ENCODE peak calls at places on chromosomes 3 and 15, in eight cellular contexts. Q is A549, F is astrocyte, T is Peyer's patch, E is upper lobe of right lung, V is GM12878, C is neural progenitor cell, N is stomach. P is an unnamed sample.

GRCh38 chr15:38886315-38887163 is 321.9 kb upstream of the RASGRP1 start:
- DNase-seq in T (no peak), V (no peak), F (peak), C (no peak), N (no peak), Q (peak), E (no peak), P (no peak)

GRCh38 chr3:151425640-151426336 is 35.1 kb downstream of the IGSF10 start:
- DNase-seq in T (no peak), N (no peak), V (no peak), C (no peak), Q (no peak), E (no peak), F (peak), P (no peak)

GRCh38 chr15:39657714-39658113 is 76.8 kb downstream of the THBS1 start:
- DNase-seq in N (no peak), Q (no peak), T (no peak), E (no peak), V (no peak), F (peak), C (no peak), P (no peak)

GRCh38 chr15:68967948-68968347 is 37.6 kb downstream of the SPESP1 start:
- DNase-seq in C (no peak), F (no peak), Q (no peak), N (no peak), E (no peak), V (no peak), T (no peak), P (no peak)

GRCh38 chr3:166071-166470 is 30.5 kb upstream of the CHL1 start:
- DNase-seq in C (peak), V (no peak), F (peak), Q (no peak), N (no peak), T (no peak), E (no peak), P (no peak)

GRCh38 chr3:38581774-38582173 is 67.7 kb downstream of the SCN5A start:
- DNase-seq in E (no peak), Q (no peak), V (no peak), C (no peak), N (peak), F (no peak), T (no peak), P (peak)

GRCh38 chr3:5187920-5188418 is 462 bp downstream of the EDEM1 start:
- DNase-seq in T (peak), F (no peak), N (no peak), V (no peak), Q (peak), C (peak), E (peak), P (peak)

GRCh38 chr3:100875239-100875638 is 118.0 kb downstream of the ABI3BP start:
- DNase-seq in V (no peak), C (no peak), Q (no peak), E (no peak), T (no peak), F (peak), N (peak), P (no peak)

GRCh38 chr3:194928183-194928736 is 242.6 kb downstream of the FAM43A start:
- DNase-seq in C (no peak), E (no peak), V (no peak), Q (no peak), F (peak), N (no peak), T (no peak), P (no peak)

GRCh38 chr3:56704706-56705105 is 21.6 kb upstream of the TASOR start:
- DNase-seq in C (no peak), V (no peak), T (no peak), Q (no peak), F (no peak), N (no peak), E (no peak), P (no peak)

GRCh38 chr15:34644061-34644460 is 60.6 kb upstream of the GOLGA8B start:
- DNase-seq in T (no peak), Q (peak), C (no peak), V (no peak), F (peak), N (no peak), E (no peak), P (no peak)

GRCh38 chr3:125257563-125257962 is 45.0 kb upstream of the SLC12A8 start:
- DNase-seq in V (no peak), F (no peak), N (no peak), Q (no peak), E (no peak), C (no peak), T (no peak), P (no peak)

DNA sequence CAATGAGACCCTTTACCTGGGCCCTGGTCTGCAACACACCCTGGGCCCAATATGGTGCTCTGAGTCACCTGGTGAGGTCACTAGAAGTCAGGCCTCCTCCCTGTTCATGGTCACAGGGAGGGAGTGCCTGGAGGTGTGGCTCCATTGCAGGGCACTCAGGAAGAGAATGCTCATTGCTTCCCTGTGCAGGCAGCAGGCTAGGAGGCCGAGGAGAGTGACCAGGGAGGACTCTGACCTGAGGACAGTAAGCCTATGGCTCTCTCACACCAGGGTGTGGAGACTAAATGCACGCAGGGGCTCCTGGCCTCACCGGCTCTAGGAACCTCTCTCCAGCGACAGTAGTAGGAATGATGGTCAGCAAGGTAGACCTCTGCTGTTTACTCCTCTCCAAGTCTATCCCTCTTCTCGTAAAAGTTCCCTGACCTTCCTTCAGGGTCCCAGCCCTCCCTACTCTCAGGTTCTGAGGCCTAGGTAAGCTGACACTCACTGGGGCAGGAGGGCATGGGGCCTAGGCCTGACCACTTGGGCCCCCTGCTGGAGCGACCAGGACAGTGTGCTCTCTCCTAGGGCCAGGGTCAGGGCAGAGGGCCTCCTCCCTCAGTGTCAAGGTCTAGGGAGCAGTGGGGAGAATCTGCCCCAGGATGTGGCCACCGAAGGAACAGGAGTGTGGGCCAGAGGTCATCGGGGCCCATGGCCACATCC is 9.6 kb upstream of the SLCO2A1 start:
- DNase-seq in Q (no peak), F (no peak), C (no peak), T (no peak), N (peak), V (no peak), E (no peak), P (no peak)
- TF ChIP-seq CTCF in Q (no peak), F (no peak), C (no peak), T (no peak), N (no peak), V (peak), E (peak), P (no peak)

DNA sequence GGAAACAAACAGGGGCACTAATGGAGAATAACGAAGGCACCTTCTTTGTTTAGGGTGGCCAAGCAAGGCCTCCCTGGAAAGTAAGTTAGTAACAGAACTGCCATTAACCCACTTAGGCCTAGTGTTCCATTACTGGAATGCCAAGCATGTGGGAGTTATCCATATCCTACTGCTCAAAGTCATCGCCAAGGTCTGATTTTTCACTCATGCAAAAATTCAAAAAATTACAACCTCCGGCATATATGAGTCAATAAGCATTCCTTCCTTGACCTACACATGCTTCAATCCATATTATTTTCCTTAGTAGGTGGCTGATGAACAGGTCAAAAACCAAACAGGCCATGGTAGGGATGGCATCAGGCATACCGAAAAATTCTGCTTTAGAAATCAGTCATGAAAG is 1097.2 kb downstream of the FHIT start:
- DNase-seq in V (no peak), T (no peak), Q (no peak), N (no peak), C (no peak), E (no peak), F (peak), P (no peak)
- H3K27ac ChIP-seq in V (no peak), T (no peak), Q (no peak), N (no peak), C (no peak), E (no peak), F (no peak), P (no peak)

GRCh38 chr3:165440380-165440779 is 244.2 kb upstream of the SLITRK3 start:
- DNase-seq in N (no peak), F (no peak), Q (no peak), C (no peak), V (peak), T (no peak), E (no peak), P (no peak)
- H3K4me3 ChIP-seq in N (no peak), F (no peak), Q (no peak), C (no peak), V (no peak), T (no peak), E (no peak), P (no peak)

GRCh38 chr15:78069630-78070029 is 7.9 kb downstream of the TBC1D2B start:
- DNase-seq in N (no peak), C (no peak), V (no peak), E (no peak), F (no peak), Q (no peak), T (no peak), P (no peak)

GRCh38 chr15:78071378-78071777 is 6.1 kb downstream of the TBC1D2B start:
- DNase-seq in T (no peak), Q (no peak), C (no peak), F (no peak), V (no peak), E (no peak), N (no peak), P (no peak)

GRCh38 chr15:78067328-78068241 is 9.9 kb downstream of the TBC1D2B start:
- DNase-seq in Q (no peak), V (no peak), T (no peak), F (peak), E (no peak), N (peak), C (no peak), P (no peak)

GRCh38 chr15:78070049-78070698 is 7.3 kb downstream of the TBC1D2B start:
- DNase-seq in Q (no peak), N (no peak), V (no peak), C (no peak), F (no peak), E (no peak), T (peak), P (no peak)

GRCh38 chr15:78069052-78069414 is 8.5 kb downstream of the TBC1D2B start:
- DNase-seq in T (no peak), E (peak), V (no peak), C (no peak), Q (no peak), F (no peak), N (no peak), P (no peak)
- TF ChIP-seq CTCF in T (no peak), E (no peak), V (no peak), C (no peak), Q (no peak), F (no peak), N (no peak), P (no peak)